ENCODE peak calls at places on chromosomes 11 and 22, in six cellular contexts. D, U, V, Q, R and I are unnamed samples.

GRCh38 chr22:42928969-42929837 is 72.1 kb upstream of the ARFGAP3 start:
- DNase-seq in D (peak; percentile 36), U (no peak), V (no peak), Q (peak; percentile 72), R (no peak), I (peak; percentile 51)

GRCh38 chr11:17683378-17684161 is 35.8 kb upstream of the MYOD1 start:
- DNase-seq in D (peak; percentile 42), U (no peak), V (no peak), Q (no peak), R (peak; percentile 66), I (peak; percentile 48)

GRCh38 chr22:24107668-24108067 is 73.6 kb upstream of the SUSD2 start:
- DNase-seq in D (peak; percentile 92), U (peak; percentile 76), V (no peak), Q (no peak), R (peak; percentile 90), I (peak; percentile 59)

GRCh38 chr11:116465056-116465455 is 307.7 kb downstream of the BUD13 start:
- DNase-seq in D (no peak), U (no peak), V (no peak), Q (no peak), R (no peak), I (no peak)

GRCh38 chr22:35739642-35740041 is 22.0 kb downstream of the APOL5 start:
- DNase-seq in D (no peak), U (no peak), V (peak; percentile 50), Q (no peak), R (no peak), I (no peak)

GRCh38 chr11:107385361-107385982 is 72.2 kb downstream of the CWF19L2 start:
- DNase-seq in D (peak; percentile 44), U (peak; percentile 42), V (no peak), Q (no peak), R (peak; percentile 29), I (peak; percentile 94)

GRCh38 chr22:43441216-43441615 is 29.4 kb downstream of the MPPED1 start:
- DNase-seq in D (no peak), U (no peak), V (no peak), Q (peak; percentile 46), R (no peak), I (no peak)

GRCh38 chr22:49244466-49245420 is 582.9 kb downstream of the BRD1 start:
- DNase-seq in D (no peak), U (no peak), V (no peak), Q (peak; percentile 50), R (no peak), I (no peak)

GRCh38 chr22:21762712-21763581 is 27.4 kb upstream of the YPEL1 start:
- DNase-seq in D (no peak), U (no peak), V (no peak), Q (peak; percentile 45), R (no peak), I (peak; percentile 23)

GRCh38 chr11:33598426-33599069 is 102.1 kb downstream of the C11orf91 start:
- DNase-seq in D (no peak), U (no peak), V (peak; percentile 72), Q (no peak), R (no peak), I (no peak)

GRCh38 chr11:56545531-56545930 is 2.5 kb upstream of the OR5M11 start:
- DNase-seq in D (no peak), U (no peak), V (no peak), Q (no peak), R (no peak), I (no peak)

GRCh38 chr11:59463176-59463575 is 6.4 kb downstream of the OR4D6 start:
- DNase-seq in D (peak; percentile 31), U (no peak), V (peak; percentile 15), Q (no peak), R (no peak), I (no peak)

GRCh38 chr11:845872-846271 is 3.2 kb downstream of the TSPAN4 start:
- DNase-seq in D (peak; percentile 79), U (no peak), V (no peak), Q (no peak), R (no peak), I (no peak)

GRCh38 chr22:50526849-50527801 is 1.7 kb upstream of the SCO2 start:
- DNase-seq in D (peak; percentile 61), U (no peak), V (peak; percentile 67), Q (peak; percentile 86), R (no peak), I (peak; percentile 55)

GRCh38 chr22:47370448-47371262 is 608.2 kb downstream of the TBC1D22A start:
- DNase-seq in D (no peak), U (no peak), V (no peak), Q (no peak), R (no peak), I (no peak)

GRCh38 chr11:128523616-128524015 is 63.7 kb downstream of the ETS1 start:
- DNase-seq in D (peak; percentile 74), U (peak; percentile 73), V (no peak), Q (no peak), R (peak; percentile 76), I (peak; percentile 55)

GRCh38 chr22:35348703-35349102 is 32.2 kb upstream of the HMOX1 start:
- DNase-seq in D (no peak), U (no peak), V (no peak), Q (no peak), R (no peak), I (no peak)

GRCh38 chr11:808427-809286 is 1.1 kb upstream of the RPLP2 start:
- DNase-seq in D (no peak), U (no peak), V (no peak), Q (no peak), R (no peak), I (no peak)

GRCh38 chr11:66112041-66112491 is 42.0 kb downstream of the PACS1 start:
- DNase-seq in D (peak; percentile 12), U (no peak), V (peak; percentile 47), Q (no peak), R (no peak), I (no peak)

GRCh38 chr22:49948958-49949913 is 11.3 kb upstream of the PIM3 start:
- DNase-seq in D (no peak), U (no peak), V (no peak), Q (peak; percentile 96), R (no peak), I (no peak)

GRCh38 chr11:14259870-14260269 is 99.1 kb downstream of the RRAS2 start:
- DNase-seq in D (no peak), U (no peak), V (no peak), Q (no peak), R (no peak), I (no peak)

GRCh38 chr11:3153291-3153861 is 11.7 kb downstream of the OSBPL5 start:
- DNase-seq in D (peak; percentile 87), U (peak; percentile 63), V (no peak), Q (no peak), R (peak; percentile 97), I (no peak)
- H3K4me3 ChIP-seq in D (no peak overlapping the region), U (no peak overlapping the region), V (no peak overlapping the region), Q (no peak overlapping the region), R (no peak overlapping the region), I (no peak overlapping the region)

GRCh38 chr11:113475160-113475761 is at the start of gene DRD2:
- DNase-seq in D (peak; percentile 7), U (no peak), V (peak; percentile 66), Q (no peak), R (no peak), I (peak; percentile 35)
- H3K4me3 ChIP-seq in D (no peak within 1 kb of the TSS), U (peak within 1 kb of the TSS; percentile 4), V (peak within 1 kb of the TSS; percentile 86), Q (no peak within 1 kb of the TSS), R (no peak within 1 kb of the TSS), I (no peak within 1 kb of the TSS)

GRCh38 chr22:41367039-41367679 is 14.6 kb upstream of the TEF start:
- DNase-seq in D (peak; percentile 99), U (peak; percentile 91), V (peak; percentile 58), Q (peak; percentile 99), R (peak; percentile 96), I (peak; percentile 95)
- H3K4me3 ChIP-seq in D (peak overlapping the region; percentile 25), U (peak overlapping the region; percentile 17), V (no peak overlapping the region), Q (peak overlapping the region; percentile 58), R (peak overlapping the region; percentile 6), I (peak overlapping the region; percentile 5)

GRCh38 chr11:44579172-44579804 is 13.8 kb downstream of the CD82 start:
- DNase-seq in D (no peak), U (no peak), V (no peak), Q (no peak), R (no peak), I (no peak)
- H3K4me3 ChIP-seq in D (no peak overlapping the region), U (no peak overlapping the region), V (no peak overlapping the region), Q (no peak overlapping the region), R (no peak overlapping the region), I (no peak overlapping the region)

DNA sequence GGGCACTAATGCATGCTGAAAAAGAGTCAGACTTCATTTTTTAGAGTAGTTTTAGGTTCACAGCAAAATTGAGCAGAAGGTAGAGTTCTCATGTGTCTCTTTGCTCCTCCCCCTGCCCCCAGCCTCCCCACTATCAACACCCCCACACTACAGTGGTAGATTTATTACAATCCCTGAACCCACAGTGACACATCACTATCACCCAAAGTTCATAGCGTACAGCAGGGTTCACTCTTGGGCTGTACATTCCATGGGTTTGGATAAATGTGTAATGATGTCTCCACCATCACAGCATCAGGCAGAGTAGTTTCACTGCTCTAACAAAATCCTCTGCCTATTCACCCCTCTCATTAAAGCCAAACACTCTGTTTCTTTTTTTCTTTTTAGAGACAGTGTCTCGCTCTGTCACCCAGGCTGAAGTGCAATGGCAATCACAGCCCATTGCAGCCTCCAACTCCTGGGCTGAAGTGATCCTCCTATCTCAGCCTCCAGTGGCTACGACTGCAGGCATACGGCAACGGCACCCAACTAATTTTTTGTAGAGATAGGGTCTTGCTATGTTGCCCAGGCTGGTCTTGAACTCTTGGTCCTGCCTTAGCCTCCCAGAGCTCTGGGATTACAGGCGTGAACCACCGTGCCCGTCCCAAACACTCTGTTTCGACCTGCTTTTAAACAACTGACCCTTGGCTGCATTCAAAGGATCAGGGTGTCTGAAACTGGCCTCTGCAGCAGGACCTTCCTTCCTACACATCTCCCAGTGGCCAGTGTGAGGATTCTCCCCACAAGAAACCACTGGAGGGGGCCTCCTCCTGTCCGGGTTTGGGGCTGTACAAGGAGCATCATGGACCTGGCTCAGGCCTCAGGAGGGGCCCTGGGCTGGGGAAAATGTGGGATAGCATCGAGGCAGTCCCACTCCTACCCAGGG is 4.2 kb downstream of the BEST1 start:
- DNase-seq in D (no peak), U (no peak), V (no peak), Q (peak; percentile 73), R (no peak), I (no peak)
- H3K4me3 ChIP-seq in D (no peak overlapping the region), U (peak overlapping the region; percentile 43), V (peak overlapping the region; percentile 57), Q (peak overlapping the region; percentile 16), R (no peak overlapping the region), I (no peak overlapping the region)

DNA sequence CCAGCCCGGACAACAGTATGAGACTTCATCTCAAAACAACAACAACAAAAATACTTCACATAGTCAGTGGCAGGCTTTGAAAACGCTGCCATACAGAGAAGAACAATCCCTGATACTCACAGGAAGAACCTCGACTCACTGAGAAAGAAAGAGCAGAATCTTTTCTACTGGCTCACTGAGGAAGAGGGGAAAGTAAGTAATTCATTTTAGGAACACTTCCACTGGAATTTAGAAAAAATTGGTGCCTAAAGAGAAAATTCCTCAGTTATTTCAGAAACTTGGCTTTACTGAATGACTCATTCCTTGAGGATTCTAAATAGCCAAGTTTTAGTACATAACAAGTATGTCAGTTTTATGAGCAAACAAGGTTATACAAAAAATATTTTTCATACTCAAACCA is 12.3 kb downstream of the NARS2 start:
- DNase-seq in D (peak; percentile 77), U (no peak), V (no peak), Q (no peak), R (peak; percentile 75), I (no peak)
- H3K4me3 ChIP-seq in D (no peak overlapping the region), U (no peak overlapping the region), V (no peak overlapping the region), Q (no peak overlapping the region), R (no peak overlapping the region), I (no peak overlapping the region)

GRCh38 chr11:36566407-36567053 is 1.3 kb upstream of the RAG1 start:
- DNase-seq in D (no peak), U (no peak), V (no peak), Q (no peak), R (no peak), I (no peak)
- H3K4me3 ChIP-seq in D (no peak overlapping the region), U (no peak overlapping the region), V (no peak overlapping the region), Q (no peak overlapping the region), R (no peak overlapping the region), I (no peak overlapping the region)